ENCODE peak calls at places on chromosomes 7 and 10, in seven cellular contexts. Z, O, W, G, H, E and X are unnamed samples. For H3K9me3 and H3K27me3, the result is how much of the 10 kb centered on the place peaks cover.

GRCh38 chr10:110005716-110006115 is 2.1 kb upstream of the ADD3 start:
- DNase-seq in G (no peak), Z (no peak), E (no peak), O (no peak), W (peak), H (no peak), X (peak)

GRCh38 chr10:68095176-68095575 is 14.1 kb upstream of the MYPN start:
- DNase-seq in W (no peak), Z (no peak), G (no peak), O (no peak), E (no peak), H (no peak), X (no peak)

GRCh38 chr7:80807166-80807900 is 111.5 kb downstream of the SEMA3C start:
- DNase-seq in W (no peak), E (no peak), H (no peak), O (no peak), Z (no peak), G (no peak), X (no peak)

GRCh38 chr10:5855979-5856700 is 33.6 kb downstream of the ANKRD16 start:
- DNase-seq in E (peak), O (no peak), W (no peak), Z (no peak), H (no peak), G (no peak), X (no peak)

GRCh38 chr10:70191161-70191770 is 21.0 kb upstream of the SAR1A start:
- DNase-seq in E (no peak), H (no peak), W (no peak), O (no peak), G (no peak), Z (no peak), X (no peak)

GRCh38 chr10:109701583-109702215 is 221.6 kb downstream of the XPNPEP1 start:
- DNase-seq in Z (no peak), H (no peak), E (no peak), W (no peak), G (no peak), O (no peak), X (no peak)

GRCh38 chr7:108450160-108450559 is 6.1 kb downstream of the NRCAM start:
- DNase-seq in Z (no peak), G (no peak), O (no peak), W (no peak), H (no peak), E (no peak), X (no peak)

GRCh38 chr7:140876519-140877248 is 48.0 kb downstream of the BRAF start:
- DNase-seq in E (no peak), G (no peak), Z (no peak), H (peak), W (peak), O (no peak), X (no peak)

GRCh38 chr7:121604627-121605296 is 208.7 kb upstream of the FAM3C start:
- DNase-seq in H (no peak), E (no peak), W (peak), O (no peak), Z (no peak), G (no peak), X (peak)

GRCh38 chr10:71856619-71857018 is 5.6 kb upstream of the PSAP start:
- DNase-seq in G (no peak), E (peak), Z (no peak), O (no peak), W (no peak), H (no peak), X (no peak)

GRCh38 chr7:73811760-73812168 is 19.0 kb upstream of the CLDN4 start:
- DNase-seq in O (peak), W (peak), G (peak), Z (no peak), H (no peak), E (peak), X (peak)

GRCh38 chr7:158777793-158778192 is 51.5 kb downstream of the ESYT2 start:
- DNase-seq in O (no peak), Z (no peak), W (no peak), H (no peak), E (no peak), G (no peak), X (no peak)

GRCh38 chr7:119197172-119197871 is 972.8 kb downstream of the ANKRD7 start:
- DNase-seq in E (no peak), O (no peak), G (no peak), W (no peak), Z (no peak), H (no peak), X (no peak)

GRCh38 chr7:19491821-19492452 is 216.9 kb downstream of the POLR1F start:
- DNase-seq in G (no peak), H (no peak), W (peak), O (no peak), Z (no peak), E (no peak), X (no peak)

GRCh38 chr7:157668221-157668883 is 331.5 kb downstream of the DNAJB6 start:
- DNase-seq in H (no peak), O (no peak), G (no peak), E (no peak), Z (no peak), W (no peak), X (no peak)
- H3K9me3 ChIP-seq in H (under half), O (under half), G (under half), E (under half), Z (under half), W (under half), X (under half)

DNA sequence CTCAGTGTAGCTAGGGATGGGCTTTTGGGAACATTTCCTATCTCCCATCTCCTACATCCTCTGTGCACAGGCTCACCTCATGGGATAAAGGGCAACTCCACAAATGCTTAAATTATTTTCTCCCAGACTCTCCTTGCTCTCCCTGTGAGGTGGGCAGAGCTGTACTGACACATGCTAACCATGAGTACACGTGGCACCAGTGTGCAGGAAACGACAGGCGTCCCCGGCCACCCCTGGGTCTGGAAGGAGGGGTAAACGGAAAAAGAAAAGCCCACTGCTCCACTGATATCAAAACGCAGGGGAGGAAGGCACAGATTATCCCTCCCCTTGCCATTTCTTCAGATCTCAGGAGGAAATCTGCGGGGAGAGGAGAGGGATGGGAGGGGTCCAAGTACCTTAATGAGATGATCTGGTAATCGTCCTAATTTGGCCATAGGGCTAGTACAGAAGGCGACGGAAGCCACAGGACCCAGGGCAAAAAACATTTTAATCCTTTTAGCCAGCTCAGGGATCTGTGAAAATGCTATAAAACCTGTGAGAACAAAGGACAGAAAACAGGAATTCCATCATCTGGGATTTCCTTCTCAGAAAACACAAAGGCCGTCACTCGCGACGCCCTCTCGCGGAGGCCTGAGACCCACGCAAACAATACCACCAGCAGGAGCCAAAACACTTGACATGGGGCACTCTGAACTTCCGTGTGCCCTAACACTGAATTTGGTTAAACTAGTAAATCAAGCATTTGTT is 17.8 kb upstream of the CH25H start:
- DNase-seq in O (no peak), W (no peak), Z (no peak), E (no peak), G (no peak), H (no peak), X (peak)
- H3K27ac ChIP-seq in O (no peak), W (no peak), Z (no peak), E (no peak), G (no peak), H (no peak), X (peak)

GRCh38 chr7:132351858-132352539 is 224.3 kb downstream of the PLXNA4 start:
- DNase-seq in O (no peak), G (no peak), E (peak), Z (no peak), H (no peak), W (no peak), X (peak)
- H3K27me3 ChIP-seq in O (under half), G (under half), E (under half), Z (under half), H (under half), W (under half), X (under half)

DNA sequence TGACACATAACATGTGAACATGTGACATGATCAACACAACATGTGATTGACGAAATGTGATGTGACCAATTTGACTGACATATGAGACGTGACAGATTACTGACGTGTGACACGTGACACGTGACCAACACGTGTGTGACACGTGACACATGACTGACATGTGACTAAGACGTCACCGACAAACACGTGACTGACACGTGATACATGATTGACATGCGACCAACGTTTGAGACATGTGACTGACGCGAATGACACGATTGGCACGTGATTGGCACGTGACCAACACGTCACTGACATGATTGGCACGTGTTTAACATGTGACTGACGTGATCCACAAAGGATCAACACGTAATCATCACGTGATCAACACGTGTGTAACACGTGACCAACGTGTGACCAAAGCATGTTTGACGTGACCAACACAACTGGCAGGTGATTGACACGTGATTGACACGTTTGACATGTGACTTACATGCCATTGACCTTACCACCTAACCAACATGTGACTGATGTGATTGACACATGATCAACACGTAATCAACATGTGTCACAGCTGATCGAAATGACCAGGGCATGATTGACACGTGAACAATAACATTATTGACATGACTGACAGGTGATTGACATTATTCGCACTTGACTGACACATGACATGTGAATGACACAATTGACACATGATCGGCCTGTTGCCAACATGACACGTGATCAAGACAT is 23.7 kb downstream of the CRPPA start:
- DNase-seq in O (no peak), G (no peak), W (no peak), E (no peak), Z (no peak), H (no peak), X (no peak)
- H3K9me3 ChIP-seq in O (under half), G (under half), W (under half), E (under half), Z (under half), H (under half), X (under half)

DNA sequence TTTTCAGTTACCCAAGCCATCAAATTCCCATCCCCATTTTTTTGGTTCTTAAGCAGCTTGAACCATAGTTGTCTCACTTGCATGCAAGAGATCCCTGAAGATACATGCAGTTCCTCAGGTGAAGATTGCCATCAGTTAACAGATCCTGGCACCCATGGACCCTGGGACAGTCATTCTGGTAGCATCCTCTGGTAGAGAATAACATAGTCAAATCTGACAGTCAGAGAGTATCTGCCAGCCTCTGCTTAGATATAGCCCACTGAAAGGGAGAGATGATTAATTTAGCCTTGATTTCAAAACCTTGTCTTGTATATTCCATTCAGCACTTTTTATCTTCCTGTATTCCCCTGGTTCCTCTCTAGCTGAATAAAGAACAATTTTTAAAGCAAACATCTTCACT is 280.4 kb downstream of the KCNMA1 start:
- DNase-seq in G (no peak), H (no peak), Z (no peak), W (no peak), O (no peak), E (no peak), X (no peak)
- H3K27ac ChIP-seq in G (no peak), H (no peak), Z (no peak), W (peak), O (no peak), E (no peak), X (no peak)

GRCh38 chr10:101263146-101263837 is 34.0 kb upstream of the LBX1 start:
- DNase-seq in G (no peak), Z (no peak), W (no peak), H (no peak), O (no peak), E (no peak), X (no peak)
- H3K27me3 ChIP-seq in G (under half), Z (under half), W (under half), H (under half), O (under half), E (under half), X (under half)

GRCh38 chr7:64515781-64516180 is 47.1 kb downstream of the ZNF680 start:
- DNase-seq in W (no peak), G (no peak), E (no peak), H (no peak), Z (no peak), O (no peak), X (no peak)
- H3K9me3 ChIP-seq in W (under half), G (under half), E (under half), H (under half), Z (half or more), O (under half), X (under half)

GRCh38 chr10:11434323-11434722 is 177.1 kb downstream of the USP6NL start:
- DNase-seq in H (no peak), O (no peak), W (no peak), E (no peak), Z (no peak), G (no peak), X (no peak)
- H3K27ac ChIP-seq in H (no peak), O (no peak), W (no peak), E (no peak), Z (no peak), G (no peak), X (no peak)

GRCh38 chr10:31962826-31963597 is 34.4 kb upstream of the ARHGAP12 start:
- DNase-seq in H (no peak), O (no peak), Z (no peak), W (no peak), G (no peak), E (no peak), X (no peak)
- H3K27me3 ChIP-seq in H (under half), O (under half), Z (under half), W (under half), G (under half), E (under half), X (under half)